ENCODE peak calls at places on chromosome X, in eight cellular contexts. Z is fibroblast of lung, H is body of pancreas, Q is endothelial cell of umbilical vein, Y is HepG2, S is SJSA1, K is suprapubic skin, O is left ventricle myocardium inferior. A is an unnamed sample. For H3K9me3, the result is how much of the 10 kb centered on the place peaks cover.

GRCh38 chrX:111095974-111096870 is at the start of gene PAK3:
- DNase-seq in Z (peak), H (peak), Q (peak), Y (no peak), S (no peak), K (peak), O (no peak), A (peak)

GRCh38 chrX:4547218-4547836 is 833.9 kb upstream of the PRKX start:
- DNase-seq in Z (peak), H (peak), Q (peak), Y (peak), S (no peak), K (no peak), O (no peak), A (peak)

GRCh38 chrX:41827886-41828285 is 95.5 kb downstream of the CASK start:
- DNase-seq in Z (no peak), H (no peak), Q (no peak), Y (no peak), S (no peak), K (no peak), O (no peak), A (no peak)

GRCh38 chrX:154040307-154040756 is 20.6 kb upstream of the IRAK1 start:
- DNase-seq in Z (peak), H (no peak), Q (peak), Y (peak), S (no peak), K (no peak), O (no peak), A (no peak)

GRCh38 chrX:13398073-13398823 is 78.4 kb upstream of the ATXN3L start:
- DNase-seq in Z (peak), H (peak), Q (peak), Y (peak), S (peak), K (peak), O (no peak), A (no peak)

GRCh38 chrX:15749642-15750610 is 11.9 kb downstream of the CA5B start:
- DNase-seq in Z (peak), H (no peak), Q (peak), Y (no peak), S (peak), K (no peak), O (peak), A (peak)

GRCh38 chrX:45196701-45197100 is 4.0 kb downstream of the DIPK2B start:
- DNase-seq in Z (peak), H (no peak), Q (peak), Y (no peak), S (no peak), K (no peak), O (no peak), A (no peak)

GRCh38 chrX:150038977-150039599 is 100.8 kb upstream of the EOLA2 start:
- DNase-seq in Z (no peak), H (no peak), Q (no peak), Y (no peak), S (no peak), K (no peak), O (no peak), A (no peak)

GRCh38 chrX:12206413-12206812 is 68.1 kb downstream of the FRMPD4 start:
- DNase-seq in Z (no peak), H (no peak), Q (no peak), Y (no peak), S (no peak), K (no peak), O (no peak), A (no peak)

GRCh38 chrX:37883196-37883595 is 35.8 kb upstream of the DYNLT3 start:
- DNase-seq in Z (no peak), H (no peak), Q (no peak), Y (no peak), S (peak), K (no peak), O (no peak), A (no peak)

GRCh38 chrX:48472225-48472624 is 2.2 kb upstream of the SLC38A5 start:
- DNase-seq in Z (no peak), H (peak), Q (no peak), Y (no peak), S (no peak), K (no peak), O (no peak), A (no peak)

GRCh38 chrX:107836958-107837357 is 11.3 kb downstream of the MID2 start:
- DNase-seq in Z (no peak), H (no peak), Q (no peak), Y (no peak), S (no peak), K (no peak), O (no peak), A (no peak)

GRCh38 chrX:15930585-15930984 is 76.0 kb upstream of the AP1S2 start:
- DNase-seq in Z (peak), H (no peak), Q (peak), Y (no peak), S (no peak), K (no peak), O (no peak), A (no peak)

GRCh38 chrX:17413228-17413627 is 38.2 kb downstream of the NHS start:
- DNase-seq in Z (peak), H (no peak), Q (no peak), Y (no peak), S (no peak), K (no peak), O (no peak), A (no peak)

GRCh38 chrX:130874751-130875150 is 28.3 kb downstream of the ENOX2 start:
- DNase-seq in Z (peak), H (no peak), Q (no peak), Y (no peak), S (no peak), K (no peak), O (no peak), A (no peak)

GRCh38 chrX:48487362-48487785 is 11.4 kb downstream of the FTSJ1 start:
- DNase-seq in Z (peak), H (no peak), Q (no peak), Y (peak), S (peak), K (no peak), O (no peak), A (no peak)

GRCh38 chrX:9498236-9498635 is 33.4 kb downstream of the TBL1X start:
- DNase-seq in Z (no peak), H (no peak), Q (no peak), Y (no peak), S (no peak), K (no peak), O (no peak), A (no peak)

GRCh38 chrX:140733766-140734342 is 24.3 kb downstream of the LINC00632 start:
- DNase-seq in Z (peak), H (peak), Q (peak), Y (peak), S (no peak), K (no peak), O (peak), A (no peak)

GRCh38 chrX:132505116-132505515 is 16.3 kb upstream of the MBNL3 start:
- DNase-seq in Z (peak), H (peak), Q (no peak), Y (peak), S (no peak), K (no peak), O (no peak), A (no peak)

GRCh38 chrX:86806786-86807185 is 658.5 kb downstream of the DACH2 start:
- DNase-seq in Z (peak), H (no peak), Q (no peak), Y (peak), S (no peak), K (no peak), O (no peak), A (no peak)

GRCh38 chrX:69065451-69065850 is 99.8 kb downstream of the PJA1 start:
- DNase-seq in Z (no peak), H (no peak), Q (no peak), Y (no peak), S (no peak), K (peak), O (no peak), A (no peak)

GRCh38 chrX:18598413-18598812 is 73.5 kb downstream of the RS1 start:
- DNase-seq in Z (peak), H (no peak), Q (no peak), Y (no peak), S (no peak), K (no peak), O (no peak), A (no peak)

GRCh38 chrX:151151668-151152267 is 24.6 kb upstream of the GPR50 start:
- DNase-seq in Z (peak), H (peak), Q (peak), Y (peak), S (no peak), K (no peak), O (no peak), A (peak)

GRCh38 chrX:23662187-23662586 is 5.1 kb upstream of the PRDX4 start:
- DNase-seq in Z (no peak), H (no peak), Q (no peak), Y (no peak), S (no peak), K (no peak), O (no peak), A (no peak)

GRCh38 chrX:76433219-76433618 is 5.7 kb downstream of the MAGEE1 start:
- DNase-seq in Z (no peak), H (no peak), Q (no peak), Y (no peak), S (no peak), K (no peak), O (no peak), A (no peak)

GRCh38 chrX:50814701-50815476 is 895 bp upstream of the SHROOM4 start:
- DNase-seq in Z (no peak), H (no peak), Q (peak), Y (no peak), S (no peak), K (no peak), O (no peak), A (peak)

GRCh38 chrX:131081772-131082755 is 23.9 kb downstream of the ARHGAP36 start:
- DNase-seq in Z (no peak), H (no peak), Q (no peak), Y (no peak), S (no peak), K (no peak), O (no peak), A (no peak)

GRCh38 chrX:155262970-155263754 is 1.1 kb downstream of the RAB39B start:
- DNase-seq in Z (no peak), H (no peak), Q (no peak), Y (no peak), S (no peak), K (no peak), O (no peak), A (no peak)

GRCh38 chrX:103441878-103442535 is 65.7 kb downstream of the BEX3 start:
- DNase-seq in Z (no peak), H (no peak), Q (no peak), Y (no peak), S (no peak), K (no peak), O (no peak), A (no peak)

GRCh38 chrX:11367609-11368430 is 74.6 kb downstream of the AMELX start:
- DNase-seq in Z (peak), H (no peak), Q (peak), Y (no peak), S (no peak), K (no peak), O (no peak), A (no peak)

GRCh38 chrX:9708923-9709553 is 56.6 kb downstream of the GPR143 start:
- DNase-seq in Z (peak), H (peak), Q (peak), Y (peak), S (peak), K (peak), O (peak), A (peak)

GRCh38 chrX:36974896-36975295 is 33.3 kb upstream of the FAM47C start:
- DNase-seq in Z (no peak), H (no peak), Q (no peak), Y (no peak), S (no peak), K (no peak), O (no peak), A (no peak)

GRCh38 chrX:138775501-138775900 is 64.0 kb upstream of the FGF13 start:
- DNase-seq in Z (peak), H (no peak), Q (peak), Y (peak), S (no peak), K (no peak), O (no peak), A (no peak)

GRCh38 chrX:154408659-154409221 is 314 bp downstream of the DNASE1L1 start:
- DNase-seq in Z (no peak), H (no peak), Q (no peak), Y (no peak), S (no peak), K (no peak), O (no peak), A (no peak)

GRCh38 chrX:74781507-74782034 is 143.7 kb downstream of the NEXMIF start:
- DNase-seq in Z (no peak), H (no peak), Q (no peak), Y (no peak), S (no peak), K (no peak), O (no peak), A (no peak)

GRCh38 chrX:152038798-152039197 is 64.3 kb upstream of the GABRE start:
- DNase-seq in Z (no peak), H (no peak), Q (no peak), Y (peak), S (no peak), K (no peak), O (no peak), A (no peak)

DNA sequence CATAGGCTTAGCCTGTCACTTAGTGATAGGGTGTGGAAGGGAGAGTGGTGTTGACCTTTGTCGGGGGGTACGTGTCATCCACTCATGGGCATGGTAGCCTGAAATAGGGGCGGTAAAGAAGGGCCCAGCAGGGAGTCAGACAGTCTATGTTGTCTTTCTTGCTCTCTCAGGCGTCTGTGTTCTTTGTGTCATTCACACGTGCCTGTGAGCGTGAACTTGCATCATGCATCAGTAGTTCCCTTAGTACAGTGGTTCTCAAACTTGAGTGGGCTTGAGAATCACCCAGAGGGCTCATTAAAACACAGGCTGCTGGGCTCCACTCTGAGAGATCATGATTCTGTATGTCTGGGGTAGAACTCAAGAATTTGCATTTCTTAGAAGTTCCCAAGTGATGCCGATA is 450.9 kb upstream of the FTHL17 start:
- DNase-seq in Z (no peak), H (no peak), Q (no peak), Y (no peak), S (no peak), K (no peak), O (no peak), A (no peak)
- H3K9me3 ChIP-seq in Z (under half), H (under half), Q (under half), Y (under half), S (under half), K (under half), O (under half), A (under half)

DNA sequence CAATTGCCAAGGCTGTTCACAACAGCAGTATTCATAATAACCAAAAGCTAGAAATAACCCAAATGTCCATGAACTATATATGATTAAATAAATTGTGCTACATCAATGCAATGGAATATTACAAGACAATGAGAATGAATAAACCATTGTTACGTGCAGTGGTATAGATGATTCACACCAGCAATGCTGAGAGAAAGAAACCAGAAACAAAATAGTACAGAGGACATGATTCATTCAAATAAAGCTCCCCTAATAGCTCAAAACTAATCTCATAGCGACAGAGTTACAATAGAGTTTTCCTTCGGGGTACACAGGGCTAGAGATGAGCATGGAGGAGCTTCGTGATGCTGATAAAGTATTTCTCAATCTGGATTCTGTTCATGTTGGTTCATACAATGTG is 148.1 kb upstream of the SPANXN1 start:
- DNase-seq in Z (no peak), H (no peak), Q (no peak), Y (no peak), S (no peak), K (no peak), O (no peak), A (no peak)
- H3K9me3 ChIP-seq in Z (under half), H (under half), Q (under half), Y (under half), S (under half), K (under half), O (under half), A (under half)

DNA sequence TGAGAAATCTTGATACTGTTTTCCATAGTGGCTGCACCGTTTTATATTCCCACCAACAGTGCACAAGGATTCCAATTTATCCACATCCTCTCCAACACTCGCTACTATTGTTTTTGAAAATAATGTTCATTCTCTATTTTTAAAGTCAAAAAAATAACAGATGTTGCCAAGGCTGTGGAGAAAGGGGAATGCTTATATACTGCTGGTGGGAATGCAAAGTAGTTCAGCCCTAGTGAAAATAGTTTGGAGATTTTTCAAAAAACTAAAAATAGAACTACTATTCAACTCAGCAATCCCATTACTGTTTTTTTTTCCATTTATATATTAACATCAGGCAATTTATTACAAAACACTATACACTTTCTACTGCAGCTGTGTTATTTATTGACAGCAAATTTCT is 208.7 kb downstream of the CBLL2 start:
- DNase-seq in Z (peak), H (no peak), Q (no peak), Y (no peak), S (no peak), K (no peak), O (no peak), A (no peak)
- H3K9me3 ChIP-seq in Z (under half), H (under half), Q (under half), Y (under half), S (under half), K (under half), O (under half), A (under half)

DNA sequence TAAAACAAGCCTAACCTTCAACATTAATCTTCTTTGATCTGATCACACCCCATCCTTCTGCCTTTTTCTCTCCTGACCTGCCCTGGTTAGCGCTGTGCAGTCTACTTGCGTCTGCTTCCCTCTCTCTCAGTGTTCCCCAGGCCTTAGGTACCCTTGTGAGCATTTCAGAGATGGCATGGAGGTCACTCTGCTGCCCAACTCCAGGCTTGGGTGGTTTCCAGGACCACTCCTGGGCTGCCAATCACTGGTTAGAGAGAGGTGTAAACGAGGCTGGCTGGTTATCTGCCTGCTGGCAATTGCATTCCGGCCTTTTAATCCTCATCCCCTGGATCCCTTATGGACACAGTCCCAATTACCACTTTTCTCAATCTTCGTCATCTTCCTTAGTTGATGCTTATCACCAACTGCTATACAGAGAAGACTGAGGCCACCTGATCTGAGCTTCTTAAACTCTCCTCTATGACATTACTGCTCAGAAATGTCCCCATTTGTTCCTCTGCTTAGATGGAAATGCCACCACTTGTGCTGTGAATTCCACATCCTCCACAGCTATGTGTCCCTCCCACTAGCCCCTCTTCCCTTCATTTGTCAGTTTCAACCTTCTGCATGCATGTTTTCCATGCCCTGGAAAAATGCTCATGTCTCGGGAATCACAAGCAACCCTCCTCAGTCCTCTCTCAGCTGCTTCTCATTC is 29.0 kb upstream of the BCLAF3 start:
- DNase-seq in Z (no peak), H (no peak), Q (no peak), Y (no peak), S (no peak), K (no peak), O (peak), A (no peak)
- H3K9me3 ChIP-seq in Z (under half), H (under half), Q (under half), Y (under half), S (under half), K (under half), O (under half), A (under half)

DNA sequence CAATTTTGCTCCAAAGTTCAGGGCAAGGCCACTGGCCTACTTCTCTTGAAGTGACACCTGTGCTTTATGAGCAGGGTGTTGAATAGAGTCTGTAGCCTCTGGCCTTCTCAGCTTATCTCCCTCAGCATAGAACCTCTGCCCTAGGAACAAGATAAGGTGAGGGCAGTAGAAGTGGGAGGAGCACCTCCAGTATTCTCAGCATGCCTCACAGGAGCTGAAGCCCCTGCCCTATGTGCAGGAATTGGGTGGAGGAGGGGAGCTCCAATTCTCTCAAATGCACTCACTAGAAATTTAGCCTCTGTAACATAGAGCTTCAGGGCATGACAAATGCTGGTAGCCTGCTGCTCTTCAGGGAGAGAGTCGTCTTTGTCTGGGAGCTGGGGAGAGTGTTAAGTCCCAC is 479.3 kb downstream of the IL1RAPL1 start:
- DNase-seq in Z (no peak), H (no peak), Q (no peak), Y (no peak), S (no peak), K (no peak), O (no peak), A (no peak)
- H3K9me3 ChIP-seq in Z (under half), H (under half), Q (under half), Y (under half), S (under half), K (under half), O (under half), A (under half)

GRCh38 chrX:78643874-78644273 is 15.3 kb downstream of the RTL3 start:
- DNase-seq in Z (no peak), H (no peak), Q (no peak), Y (no peak), S (no peak), K (no peak), O (no peak), A (no peak)
- H3K9me3 ChIP-seq in Z (under half), H (under half), Q (under half), Y (under half), S (under half), K (under half), O (under half), A (under half)

GRCh38 chrX:465418-465817 is 78.7 kb upstream of the PPP2R3B start:
- DNase-seq in Z (no peak), H (no peak), Q (no peak), Y (no peak), S (no peak), K (no peak), O (no peak), A (no peak)

GRCh38 chrX:471239-471638 is 84.5 kb upstream of the PPP2R3B start:
- DNase-seq in Z (no peak), H (no peak), Q (no peak), Y (no peak), S (no peak), K (no peak), O (no peak), A (no peak)

GRCh38 chrX:470686-471085 is 84.0 kb upstream of the PPP2R3B start:
- DNase-seq in Z (no peak), H (no peak), Q (no peak), Y (no peak), S (no peak), K (no peak), O (no peak), A (no peak)

GRCh38 chrX:468979-469378 is 82.3 kb upstream of the PPP2R3B start:
- DNase-seq in Z (no peak), H (no peak), Q (no peak), Y (no peak), S (no peak), K (no peak), O (no peak), A (no peak)
- H3K9me3 ChIP-seq in Z (under half), H (under half), Q (under half), Y (under half), S (under half), K (under half), O (under half), A (under half)